ENCODE peak calls at places on chromosome 13, in six cellular contexts. T is prostate gland, Q is pancreas, K is NT2/D1, H is right atrium auricular region, A is adrenal gland. Y is an unnamed sample.

GRCh38 chr13:106513025-106513424 is 22.4 kb downstream of the EFNB2 start:
- DNase-seq in K (no peak), T (no peak), H (no peak), Q (no peak), A (no peak), Y (no peak)

GRCh38 chr13:52159159-52159982 is at the start of gene NEK3:
- DNase-seq in H (peak; percentile 82), T (peak; percentile 39), K (peak; percentile 44), A (peak; percentile 63), Q (peak; percentile 57), Y (peak; percentile 75)

GRCh38 chr13:27006519-27007161 is 165.0 kb downstream of the USP12 start:
- DNase-seq in Q (peak; percentile 33), K (no peak), A (no peak), H (no peak), T (no peak), Y (no peak)

GRCh38 chr13:73288596-73288995 is 229.8 kb downstream of the KLF5 start:
- DNase-seq in A (no peak), K (no peak), Q (no peak), T (no peak), H (no peak), Y (no peak)

GRCh38 chr13:26541041-26541440 is 16.4 kb upstream of the WASF3 start:
- DNase-seq in A (no peak), K (no peak), T (no peak), Q (no peak), H (no peak), Y (no peak)

GRCh38 chr13:75639426-75639825 is 3.3 kb downstream of the LMO7 start:
- DNase-seq in T (no peak), A (no peak), K (no peak), H (no peak), Q (no peak), Y (no peak)

GRCh38 chr13:60019119-60019993 is 144.4 kb downstream of the DIAPH3 start:
- DNase-seq in A (no peak), K (no peak), Q (no peak), T (no peak), H (no peak), Y (no peak)

GRCh38 chr13:79128158-79128557 is 277.9 kb downstream of the RBM26 start:
- DNase-seq in Q (no peak), K (no peak), A (no peak), H (no peak), T (no peak), Y (peak; percentile 13)

GRCh38 chr13:113297370-113297871 is 382 bp downstream of the LAMP1 start:
- DNase-seq in K (no peak), H (no peak), A (no peak), T (no peak), Q (no peak), Y (no peak)

GRCh38 chr13:40401911-40402776 is 264.3 kb downstream of the FOXO1 start:
- DNase-seq in K (no peak), Q (peak; percentile 83), T (peak; percentile 55), A (peak; percentile 99), H (peak; percentile 98), Y (peak; percentile 93)

GRCh38 chr13:90717451-90717936 is 630.0 kb upstream of the MIR17HG start:
- DNase-seq in H (no peak), A (peak; percentile 39), Q (peak; percentile 8), T (no peak), K (no peak), Y (peak; percentile 11)

GRCh38 chr13:29566206-29566605 is 29.3 kb downstream of the SLC7A1 start:
- DNase-seq in Q (no peak), T (no peak), A (no peak), K (no peak), H (no peak), Y (no peak)

GRCh38 chr13:38542601-38543000 is 144.3 kb upstream of the FREM2 start:
- DNase-seq in T (no peak), A (no peak), H (no peak), K (no peak), Q (no peak), Y (peak; percentile 68)

GRCh38 chr13:50156140-50156539 is 140.9 kb downstream of the KCNRG start:
- DNase-seq in A (no peak), H (no peak), Q (no peak), K (no peak), T (no peak), Y (peak; percentile 19)
- H3K4me3 ChIP-seq in A (no peak overlapping the region), H (no peak overlapping the region), Q (no peak overlapping the region), K (no peak overlapping the region), T (no peak overlapping the region), Y (no peak overlapping the region)

GRCh38 chr13:111516712-111517640 is 196.5 kb downstream of the TEX29 start:
- DNase-seq in T (no peak), A (no peak), K (no peak), Q (no peak), H (peak; percentile 43), Y (peak; percentile 17)

GRCh38 chr13:111513766-111514611 is 193.5 kb downstream of the TEX29 start:
- DNase-seq in K (no peak), H (peak; percentile 32), Q (no peak), T (no peak), A (no peak), Y (no peak)

GRCh38 chr13:111517641-111518010 is 197.2 kb downstream of the TEX29 start:
- DNase-seq in A (no peak), K (no peak), T (no peak), H (no peak), Q (no peak), Y (no peak)

GRCh38 chr13:111514646-111515617 is 194.5 kb downstream of the TEX29 start:
- DNase-seq in H (peak; percentile 36), A (no peak), K (no peak), T (no peak), Q (no peak), Y (no peak)

DNA sequence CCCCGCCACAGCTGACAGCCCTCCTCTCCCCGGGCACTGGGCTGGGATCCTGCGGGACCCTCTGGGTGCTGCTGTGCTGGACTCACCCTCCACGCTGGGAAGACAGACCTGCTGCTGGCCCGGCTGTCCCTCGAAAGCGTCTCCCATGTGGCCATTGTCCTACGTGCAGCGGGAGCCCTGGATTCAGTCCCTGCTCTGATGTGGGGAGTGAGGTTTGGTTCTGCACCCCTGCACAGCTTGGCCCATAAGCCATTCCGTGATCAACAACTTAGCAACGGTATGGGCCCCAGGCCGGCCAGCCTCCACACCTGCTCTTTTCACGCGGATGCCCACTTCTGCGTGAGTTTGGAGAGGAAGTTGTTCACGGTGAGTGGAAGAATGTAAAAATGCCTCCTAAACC is 195.2 kb downstream of the TEX29 start:
- DNase-seq in T (no peak), H (peak; percentile 30), A (no peak), Q (no peak), K (no peak), Y (no peak)
- H3K27me3 ChIP-seq in T (peaks cover 17% of the 10 kb centered on the region), H (no peaks in the 10 kb centered on the region), A (peaks cover 7% of the 10 kb centered on the region), Q (no peaks in the 10 kb centered on the region), K (no peaks in the 10 kb centered on the region), Y (no peaks in the 10 kb centered on the region)

GRCh38 chr13:48066310-48066989 is 28.5 kb downstream of the MED4 start:
- DNase-seq in Q (no peak), T (no peak), A (no peak), K (no peak), H (no peak), Y (no peak)
- H3K9me3 ChIP-seq in Q (peaks cover 19% of the 10 kb centered on the region), T (no peaks in the 10 kb centered on the region), A (peaks cover 28% of the 10 kb centered on the region), K (peaks cover 56% of the 10 kb centered on the region), H (peaks cover 31% of the 10 kb centered on the region), Y (peaks cover 18% of the 10 kb centered on the region)

GRCh38 chr13:99894835-99895427 is 76.6 kb downstream of the ZIC5 start:
- DNase-seq in T (no peak), Q (no peak), K (no peak), H (no peak), A (no peak), Y (no peak)

GRCh38 chr13:99896712-99897440 is 74.7 kb downstream of the ZIC5 start:
- DNase-seq in Q (no peak), A (no peak), T (no peak), H (no peak), K (no peak), Y (no peak)

GRCh38 chr13:99895428-99895998 is 76.1 kb downstream of the ZIC5 start:
- DNase-seq in H (no peak), A (no peak), K (no peak), Q (no peak), T (no peak), Y (no peak)

GRCh38 chr13:99894105-99894504 is 77.5 kb downstream of the ZIC5 start:
- DNase-seq in T (no peak), H (peak; percentile 42), A (no peak), Q (no peak), K (no peak), Y (no peak)

GRCh38 chr13:99895999-99896695 is 75.4 kb downstream of the ZIC5 start:
- DNase-seq in T (no peak), K (no peak), H (no peak), A (no peak), Q (no peak), Y (no peak)
- H3K4me3 ChIP-seq in T (no peak overlapping the region), K (no peak overlapping the region), H (peak overlapping the region; percentile 40), A (peak overlapping the region; percentile 63), Q (no peak overlapping the region), Y (no peak overlapping the region)

Y was measured in MG63.